ENCODE peak calls at places on chromosomes 13 and 19, in seven cellular contexts. One of them, this sample, is unnamed.

GRCh38 chr19:48900477-48901452 is 653 bp downstream of the NUCB1 start:
- DNase-seq in mesendoderm: peak
- DNase-seq in neural progenitor cell: no peak
- DNase-seq in SK-N-SH: peak
- DNase-seq in PC-9: peak
- DNase-seq in GM23338: peak
- DNase-seq in fibroblast of lung: peak
- DNase-seq in this sample: peak

GRCh38 chr13:31797154-31797775 is 57.9 kb downstream of the RXFP2 start:
- DNase-seq in mesendoderm: peak
- DNase-seq in neural progenitor cell: peak
- DNase-seq in SK-N-SH: peak
- DNase-seq in PC-9: no peak
- DNase-seq in GM23338: peak
- DNase-seq in fibroblast of lung: peak
- DNase-seq in this sample: no peak

GRCh38 chr19:42242071-42242511 is 311 bp downstream of the GSK3A start:
- DNase-seq in mesendoderm: no peak
- DNase-seq in neural progenitor cell: no peak
- DNase-seq in SK-N-SH: peak
- DNase-seq in PC-9: no peak
- DNase-seq in GM23338: no peak
- DNase-seq in fibroblast of lung: no peak
- DNase-seq in this sample: no peak

GRCh38 chr19:6740589-6741348 is 1.3 kb downstream of the TRIP10 start:
- DNase-seq in mesendoderm: peak
- DNase-seq in neural progenitor cell: peak
- DNase-seq in SK-N-SH: peak
- DNase-seq in PC-9: peak
- DNase-seq in GM23338: peak
- DNase-seq in fibroblast of lung: peak
- DNase-seq in this sample: peak

GRCh38 chr13:93316848-93317247 is 90.2 kb downstream of the GPC6 start:
- DNase-seq in mesendoderm: no peak
- DNase-seq in neural progenitor cell: no peak
- DNase-seq in SK-N-SH: no peak
- DNase-seq in PC-9: no peak
- DNase-seq in GM23338: no peak
- DNase-seq in fibroblast of lung: no peak
- DNase-seq in this sample: no peak

GRCh38 chr13:28325022-28325421 is 169.9 kb downstream of the FLT1 start:
- DNase-seq in mesendoderm: no peak
- DNase-seq in neural progenitor cell: no peak
- DNase-seq in SK-N-SH: no peak
- DNase-seq in PC-9: no peak
- DNase-seq in GM23338: no peak
- DNase-seq in fibroblast of lung: no peak
- DNase-seq in this sample: peak

GRCh38 chr13:112346173-112346898 is 29.8 kb upstream of the SPACA7 start:
- DNase-seq in mesendoderm: peak
- DNase-seq in neural progenitor cell: peak
- DNase-seq in SK-N-SH: no peak
- DNase-seq in PC-9: no peak
- DNase-seq in GM23338: peak
- DNase-seq in fibroblast of lung: no peak
- DNase-seq in this sample: peak

GRCh38 chr19:18291590-18292459 is 10.4 kb upstream of the JUND start:
- DNase-seq in mesendoderm: peak
- DNase-seq in neural progenitor cell: peak
- DNase-seq in SK-N-SH: peak
- DNase-seq in PC-9: peak
- DNase-seq in GM23338: peak
- DNase-seq in fibroblast of lung: peak
- DNase-seq in this sample: peak

GRCh38 chr19:28350037-28350436 is 862.9 kb downstream of the UQCRFS1 start:
- DNase-seq in mesendoderm: no peak
- DNase-seq in neural progenitor cell: no peak
- DNase-seq in SK-N-SH: no peak
- DNase-seq in PC-9: no peak
- DNase-seq in GM23338: no peak
- DNase-seq in fibroblast of lung: no peak
- DNase-seq in this sample: no peak

GRCh38 chr13:32829676-32830091 is 186.5 kb upstream of the KL start:
- DNase-seq in mesendoderm: peak
- DNase-seq in neural progenitor cell: no peak
- DNase-seq in SK-N-SH: no peak
- DNase-seq in PC-9: peak
- DNase-seq in GM23338: no peak
- DNase-seq in fibroblast of lung: peak
- DNase-seq in this sample: no peak
- H3K4me2 ChIP-seq in mesendoderm: no peak
- H3K4me2 ChIP-seq in neural progenitor cell: no peak
- H3K4me2 ChIP-seq in SK-N-SH: peak
- H3K4me2 ChIP-seq in PC-9: peak
- H3K4me2 ChIP-seq in GM23338: no peak
- H3K4me2 ChIP-seq in fibroblast of lung: peak
- H3K4me2 ChIP-seq in this sample: no peak

DNA sequence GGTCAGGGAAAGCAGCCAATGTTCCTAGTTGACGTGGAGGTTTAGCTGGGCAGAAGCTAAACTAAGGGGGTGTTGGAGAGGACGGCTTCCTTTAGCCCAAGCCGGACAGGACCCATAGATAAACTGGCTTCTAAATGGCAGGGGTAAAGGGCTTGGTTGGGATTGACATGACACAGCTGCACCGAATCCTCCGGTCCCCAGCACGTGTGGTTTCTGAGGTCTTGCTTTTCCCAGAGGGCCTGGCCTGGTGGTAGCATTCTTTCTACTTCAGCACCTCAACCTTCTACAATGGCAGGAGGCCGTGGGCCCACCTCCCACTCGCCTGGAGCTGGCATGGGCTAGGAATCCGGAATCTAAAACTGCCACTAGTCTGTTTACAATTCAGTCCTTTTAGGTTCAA is 163.0 kb downstream of the FGF9 start:
- DNase-seq in mesendoderm: no peak
- DNase-seq in neural progenitor cell: no peak
- DNase-seq in SK-N-SH: no peak
- DNase-seq in PC-9: no peak
- DNase-seq in GM23338: no peak
- DNase-seq in fibroblast of lung: no peak
- DNase-seq in this sample: no peak
- H3K4me2 ChIP-seq in mesendoderm: no peak
- H3K4me2 ChIP-seq in neural progenitor cell: no peak
- H3K4me2 ChIP-seq in SK-N-SH: no peak
- H3K4me2 ChIP-seq in PC-9: no peak
- H3K4me2 ChIP-seq in GM23338: no peak
- H3K4me2 ChIP-seq in fibroblast of lung: no peak
- H3K4me2 ChIP-seq in this sample: no peak

DNA sequence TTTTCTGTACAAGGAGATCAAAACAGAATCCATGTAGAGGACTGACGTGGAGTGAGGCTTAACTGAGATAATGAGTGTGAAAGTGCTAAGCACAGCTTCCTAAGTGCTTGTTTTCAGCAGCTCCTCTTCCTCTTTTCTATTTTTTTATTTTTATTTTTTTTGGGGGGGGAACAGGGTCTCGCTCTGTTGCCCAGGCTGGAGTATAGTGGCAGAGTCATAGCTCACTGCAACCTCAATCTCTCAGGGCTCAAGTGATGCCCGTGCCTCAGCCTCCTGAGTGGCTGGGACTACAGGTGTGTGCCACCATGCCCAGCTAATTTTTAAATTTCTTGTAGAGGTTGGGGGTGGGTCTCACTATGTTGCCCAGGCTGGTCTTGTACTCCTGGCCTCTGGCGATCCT is 5.6 kb upstream of the FOSB start:
- DNase-seq in mesendoderm: no peak
- DNase-seq in neural progenitor cell: no peak
- DNase-seq in SK-N-SH: no peak
- DNase-seq in PC-9: no peak
- DNase-seq in GM23338: no peak
- DNase-seq in fibroblast of lung: no peak
- DNase-seq in this sample: peak
- H3K4me2 ChIP-seq in mesendoderm: no peak
- H3K4me2 ChIP-seq in neural progenitor cell: no peak
- H3K4me2 ChIP-seq in SK-N-SH: no peak
- H3K4me2 ChIP-seq in PC-9: no peak
- H3K4me2 ChIP-seq in GM23338: no peak
- H3K4me2 ChIP-seq in fibroblast of lung: no peak
- H3K4me2 ChIP-seq in this sample: no peak

GRCh38 chr19:16118489-16119033 is 6.9 kb downstream of the RAB8A start:
- DNase-seq in mesendoderm: no peak
- DNase-seq in neural progenitor cell: no peak
- DNase-seq in SK-N-SH: no peak
- DNase-seq in PC-9: no peak
- DNase-seq in GM23338: no peak
- DNase-seq in fibroblast of lung: no peak
- DNase-seq in this sample: peak
- H3K4me2 ChIP-seq in mesendoderm: no peak
- H3K4me2 ChIP-seq in neural progenitor cell: no peak
- H3K4me2 ChIP-seq in SK-N-SH: no peak
- H3K4me2 ChIP-seq in PC-9: no peak
- H3K4me2 ChIP-seq in GM23338: no peak
- H3K4me2 ChIP-seq in fibroblast of lung: no peak
- H3K4me2 ChIP-seq in this sample: peak

GRCh38 chr19:3108775-3109174 is 14.6 kb downstream of the GNA11 start:
- DNase-seq in mesendoderm: peak
- DNase-seq in neural progenitor cell: peak
- DNase-seq in SK-N-SH: peak
- DNase-seq in PC-9: no peak
- DNase-seq in GM23338: peak
- DNase-seq in fibroblast of lung: peak
- DNase-seq in this sample: peak
- H3K4me2 ChIP-seq in mesendoderm: no peak
- H3K4me2 ChIP-seq in neural progenitor cell: no peak
- H3K4me2 ChIP-seq in SK-N-SH: no peak
- H3K4me2 ChIP-seq in PC-9: no peak
- H3K4me2 ChIP-seq in GM23338: no peak
- H3K4me2 ChIP-seq in fibroblast of lung: no peak
- H3K4me2 ChIP-seq in this sample: no peak